ENCODE peak calls at places on chromosomes 4 and X, in four cellular contexts. U is Peyer's patch, B is RWPE1, R is H54. W is an unnamed sample.

GRCh38 chrX:3811331-3812311 is 98.2 kb upstream of the PRKX start:
- DNase-seq in B (no peak), R (no peak), U (peak), W (peak)

GRCh38 chrX:155086961-155087735 is 15.8 kb downstream of the BRCC3 start:
- DNase-seq in B (no peak), U (no peak), R (no peak), W (no peak)

GRCh38 chr4:120829113-120829831 is 93.3 kb downstream of the PRDM5 start:
- DNase-seq in R (no peak), B (no peak), U (no peak), W (no peak)

GRCh38 chr4:81732980-81733379 is 261.3 kb upstream of the RASGEF1B start:
- DNase-seq in B (no peak), R (no peak), U (no peak), W (no peak)

GRCh38 chr4:151527699-151528098 is 118.7 kb downstream of the FHIP1A start:
- DNase-seq in R (no peak), B (no peak), U (no peak), W (no peak)

GRCh38 chr4:112946127-112946526 is 103.3 kb upstream of the ANK2 start:
- DNase-seq in B (no peak), R (no peak), U (no peak), W (no peak)

GRCh38 chrX:39201305-39201990 is 400.2 kb downstream of the MID1IP1 start:
- DNase-seq in B (peak), U (no peak), R (no peak), W (no peak)

GRCh38 chr4:92237559-92237958 is 66.2 kb upstream of the GRID2 start:
- DNase-seq in U (no peak), B (no peak), R (no peak), W (no peak)

GRCh38 chr4:107736924-107737448 is 17.0 kb upstream of the PAPSS1 start:
- DNase-seq in R (peak), U (peak), B (peak), W (no peak)

GRCh38 chr4:3046149-3046548 is 28.2 kb downstream of the HTT-AS start:
- DNase-seq in U (no peak), R (no peak), B (no peak), W (no peak)

GRCh38 chr4:152038238-152038637 is 277.4 kb upstream of the GATB start:
- DNase-seq in B (no peak), R (no peak), U (no peak), W (no peak)

GRCh38 chr4:123315617-123316016 is 81.0 kb upstream of the SPRY1 start:
- DNase-seq in R (no peak), B (no peak), U (no peak), W (no peak)

GRCh38 chr4:336099-336892 is 1.3 kb upstream of the ZNF141 start:
- DNase-seq in R (no peak), U (peak), B (peak), W (no peak)

GRCh38 chr4:61950625-61951024 is 750.5 kb downstream of the ADGRL3 start:
- DNase-seq in U (no peak), B (no peak), R (no peak), W (no peak)

GRCh38 chr4:22412013-22412412 is 103.9 kb downstream of the ADGRA3 start:
- DNase-seq in B (no peak), U (no peak), R (no peak), W (no peak)

GRCh38 chr4:64146030-64146429 is 263.2 kb downstream of the TECRL start:
- DNase-seq in R (no peak), B (no peak), U (no peak), W (no peak)

W was measured in SK-N-MC.